ENCODE peak calls at places on chromosomes 7 and 10, in five cellular contexts. One of them, this sample, is unnamed.

GRCh38 chr7:133910761-133911160 is 216.4 kb upstream of the LRGUK start:
- DNase-seq in PC-3: no peak
- DNase-seq in ELR: no peak
- DNase-seq in endothelial cell: no peak
- DNase-seq in NCI-H1105: peak
- DNase-seq in this sample: no peak

GRCh38 chr10:116836902-116837513 is 12.3 kb upstream of the ENO4 start:
- DNase-seq in PC-3: no peak
- DNase-seq in ELR: no peak
- DNase-seq in endothelial cell: no peak
- DNase-seq in NCI-H1105: no peak
- DNase-seq in this sample: no peak

GRCh38 chr7:34165927-34166550 is 260.7 kb downstream of the BMPER start:
- DNase-seq in PC-3: peak
- DNase-seq in ELR: peak
- DNase-seq in endothelial cell: peak
- DNase-seq in NCI-H1105: no peak
- DNase-seq in this sample: peak

GRCh38 chr7:150403376-150404171 is 24.4 kb downstream of the ZNF775 start:
- DNase-seq in PC-3: no peak
- DNase-seq in ELR: no peak
- DNase-seq in endothelial cell: no peak
- DNase-seq in NCI-H1105: no peak
- DNase-seq in this sample: no peak

GRCh38 chr7:7932553-7932952 is 36.0 kb upstream of the GLCCI1 start:
- DNase-seq in PC-3: no peak
- DNase-seq in ELR: no peak
- DNase-seq in endothelial cell: no peak
- DNase-seq in NCI-H1105: no peak
- DNase-seq in this sample: peak

GRCh38 chr7:116776610-116777289 is 85.6 kb upstream of the CAPZA2 start:
- DNase-seq in PC-3: peak
- DNase-seq in ELR: peak
- DNase-seq in endothelial cell: no peak
- DNase-seq in NCI-H1105: no peak
- DNase-seq in this sample: peak

GRCh38 chr7:86926732-86927131 is 132.7 kb downstream of the ELAPOR2 start:
- DNase-seq in PC-3: peak
- DNase-seq in ELR: peak
- DNase-seq in endothelial cell: peak
- DNase-seq in NCI-H1105: peak
- DNase-seq in this sample: peak

GRCh38 chr10:17758200-17758599 is 6.2 kb downstream of the TMEM236 start:
- DNase-seq in PC-3: no peak
- DNase-seq in ELR: peak
- DNase-seq in endothelial cell: no peak
- DNase-seq in NCI-H1105: no peak
- DNase-seq in this sample: no peak

GRCh38 chr7:5462216-5462615 is 38.6 kb upstream of the TNRC18 start:
- DNase-seq in PC-3: no peak
- DNase-seq in ELR: no peak
- DNase-seq in endothelial cell: no peak
- DNase-seq in NCI-H1105: no peak
- DNase-seq in this sample: no peak

GRCh38 chr10:36542493-36542892 is 582.9 kb upstream of the ANKRD30A start:
- DNase-seq in PC-3: no peak
- DNase-seq in ELR: no peak
- DNase-seq in endothelial cell: no peak
- DNase-seq in NCI-H1105: no peak
- DNase-seq in this sample: no peak

GRCh38 chr7:127927339-127927679 is 103.9 kb downstream of the LRRC4 start:
- DNase-seq in PC-3: no peak
- DNase-seq in ELR: no peak
- DNase-seq in endothelial cell: no peak
- DNase-seq in NCI-H1105: no peak
- DNase-seq in this sample: peak

GRCh38 chr7:71824356-71824755 is 587.8 kb downstream of the CALN1 start:
- DNase-seq in PC-3: no peak
- DNase-seq in ELR: no peak
- DNase-seq in endothelial cell: no peak
- DNase-seq in NCI-H1105: no peak
- DNase-seq in this sample: no peak

GRCh38 chr7:2613926-2614613 is 17.7 kb upstream of the TTYH3 start:
- DNase-seq in PC-3: no peak
- DNase-seq in ELR: no peak
- DNase-seq in endothelial cell: no peak
- DNase-seq in NCI-H1105: peak
- DNase-seq in this sample: peak

GRCh38 chr7:69365588-69366241 is 232.6 kb upstream of the AUTS2 start:
- DNase-seq in PC-3: no peak
- DNase-seq in ELR: no peak
- DNase-seq in endothelial cell: no peak
- DNase-seq in NCI-H1105: no peak
- DNase-seq in this sample: no peak

GRCh38 chr7:81232084-81232799 is 313.4 kb upstream of the SEMA3C start:
- DNase-seq in PC-3: no peak
- DNase-seq in ELR: no peak
- DNase-seq in endothelial cell: no peak
- DNase-seq in NCI-H1105: peak
- DNase-seq in this sample: no peak

GRCh38 chr10:108685863-108686531 is 1237.3 kb downstream of the XPNPEP1 start:
- DNase-seq in PC-3: no peak
- DNase-seq in ELR: no peak
- DNase-seq in endothelial cell: no peak
- DNase-seq in NCI-H1105: no peak
- DNase-seq in this sample: no peak

GRCh38 chr7:12979181-12979580 is 291.7 kb downstream of the ARL4A start:
- DNase-seq in PC-3: no peak
- DNase-seq in ELR: no peak
- DNase-seq in endothelial cell: no peak
- DNase-seq in NCI-H1105: no peak
- DNase-seq in this sample: no peak

GRCh38 chr7:148238926-148239325 is 351.6 kb upstream of the C7orf33 start:
- DNase-seq in PC-3: no peak
- DNase-seq in ELR: no peak
- DNase-seq in endothelial cell: no peak
- DNase-seq in NCI-H1105: no peak
- DNase-seq in this sample: no peak

GRCh38 chr10:89158446-89158845 is 48.7 kb downstream of the CH25H start:
- DNase-seq in PC-3: no peak
- DNase-seq in ELR: no peak
- DNase-seq in endothelial cell: no peak
- DNase-seq in NCI-H1105: no peak
- DNase-seq in this sample: no peak

GRCh38 chr10:90591629-90592028 is 266.2 kb downstream of the HTR7 start:
- DNase-seq in PC-3: no peak
- DNase-seq in ELR: no peak
- DNase-seq in endothelial cell: no peak
- DNase-seq in NCI-H1105: no peak
- DNase-seq in this sample: no peak

GRCh38 chr10:99654791-99655190 is 4.5 kb upstream of the ENTPD7 start:
- DNase-seq in PC-3: peak
- DNase-seq in ELR: peak
- DNase-seq in endothelial cell: no peak
- DNase-seq in NCI-H1105: no peak
- DNase-seq in this sample: peak

GRCh38 chr7:151382079-151382885 is 27.6 kb downstream of the WDR86 start:
- DNase-seq in PC-3: no peak
- DNase-seq in ELR: no peak
- DNase-seq in endothelial cell: no peak
- DNase-seq in NCI-H1105: peak
- DNase-seq in this sample: no peak

GRCh38 chr7:108403597-108404217 is 52.5 kb downstream of the NRCAM start:
- DNase-seq in PC-3: no peak
- DNase-seq in ELR: no peak
- DNase-seq in endothelial cell: no peak
- DNase-seq in NCI-H1105: peak
- DNase-seq in this sample: no peak

GRCh38 chr7:8109196-8110022 is 140.8 kb downstream of the GLCCI1 start:
- DNase-seq in PC-3: peak
- DNase-seq in ELR: peak
- DNase-seq in endothelial cell: no peak
- DNase-seq in NCI-H1105: no peak
- DNase-seq in this sample: peak

GRCh38 chr7:106630648-106631047 is 30.3 kb downstream of the CCDC71L start:
- DNase-seq in PC-3: no peak
- DNase-seq in ELR: no peak
- DNase-seq in endothelial cell: no peak
- DNase-seq in NCI-H1105: no peak
- DNase-seq in this sample: no peak

This sample was measured in MCF 10A.